ENCODE peak calls at places on chromosomes 7 and 10, in four cellular contexts. H is NCI-H1694, J is GM04504, Q is fibroblast of lung. I is an unnamed sample.

GRCh38 chr7:99404977-99405320 is 3.4 kb downstream of the PDAP1 start:
- DNase-seq in H (no peak), J (no peak), Q (no peak), I (no peak)

GRCh38 chr10:29377333-29377961 is 88.6 kb downstream of the LYZL1 start:
- DNase-seq in H (peak), J (no peak), Q (no peak), I (peak)

GRCh38 chr7:127713758-127714157 is 61.8 kb downstream of the SND1 start:
- DNase-seq in H (peak), J (no peak), Q (no peak), I (no peak)

GRCh38 chr7:142300689-142301088 is 42.8 kb upstream of the PRSS58 start:
- DNase-seq in H (no peak), J (no peak), Q (no peak), I (no peak)

GRCh38 chr10:106504536-106504935 is 660.0 kb downstream of the SORCS1 start:
- DNase-seq in H (no peak), J (peak), Q (no peak), I (no peak)

GRCh38 chr10:111107846-111108245 is 31.0 kb downstream of the ADRA2A start:
- DNase-seq in H (no peak), J (no peak), Q (no peak), I (no peak)

GRCh38 chr7:104328970-104329825 is 795 bp downstream of the LHFPL3 start:
- DNase-seq in H (no peak), J (no peak), Q (no peak), I (no peak)

GRCh38 chr10:79383974-79384606 is 36.8 kb downstream of the PPIF start:
- DNase-seq in H (no peak), J (no peak), Q (no peak), I (no peak)

GRCh38 chr7:128031901-128032604 is 816 bp upstream of the LRRC4 start:
- DNase-seq in H (peak), J (peak), Q (peak), I (peak)

GRCh38 chr7:101628522-101628921 is 574 bp downstream of the MYL10 start:
- DNase-seq in H (no peak), J (no peak), Q (no peak), I (no peak)

GRCh38 chr10:112250555-112250954 is 32.6 kb upstream of the TECTB start:
- DNase-seq in H (no peak), J (no peak), Q (peak), I (peak)

GRCh38 chr7:132402096-132402495 is 174.2 kb downstream of the PLXNA4 start:
- DNase-seq in H (no peak), J (no peak), Q (no peak), I (no peak)

GRCh38 chr7:130069179-130069977 is 956 bp upstream of the KLHDC10 start:
- DNase-seq in H (no peak), J (no peak), Q (no peak), I (no peak)

GRCh38 chr7:142460402-142461117 is 202.7 kb upstream of the PRSS58 start:
- DNase-seq in H (no peak), J (no peak), Q (peak), I (no peak)

GRCh38 chr10:127592586-127592985 is 43.5 kb downstream of the NPS start:
- DNase-seq in H (no peak), J (no peak), Q (no peak), I (no peak)

GRCh38 chr7:123757095-123757494 is 8.3 kb upstream of the WASL start:
- DNase-seq in H (no peak), J (no peak), Q (no peak), I (peak)

GRCh38 chr10:12194752-12195271 is 879 bp downstream of the NUDT5 start:
- DNase-seq in H (no peak), J (peak), Q (peak), I (peak)

GRCh38 chr7:111198255-111198654 is 107.3 kb downstream of the LRRN3 start:
- DNase-seq in H (no peak), J (peak), Q (peak), I (peak)

GRCh38 chr7:155202106-155202871 is 95.4 kb upstream of the INSIG1 start:
- DNase-seq in H (no peak), J (no peak), Q (no peak), I (no peak)

GRCh38 chr7:102860351-102860811 is 52.4 kb upstream of the LRRC17 start:
- DNase-seq in H (no peak), J (peak), Q (peak), I (no peak)

GRCh38 chr7:2132243-2132642 is 100.5 kb downstream of the MAD1L1 start:
- DNase-seq in H (no peak), J (no peak), Q (no peak), I (no peak)

GRCh38 chr10:126229701-126230100 is 158.6 kb downstream of the ADAM12 start:
- DNase-seq in H (no peak), J (no peak), Q (no peak), I (no peak)

GRCh38 chr7:112173214-112173905 is 32.8 kb downstream of the DOCK4 start:
- DNase-seq in H (no peak), J (no peak), Q (no peak), I (no peak)

GRCh38 chr7:12524794-12525386 is 45.6 kb upstream of the SCIN start:
- DNase-seq in H (peak), J (peak), Q (peak), I (peak)

GRCh38 chr7:25580156-25580555 is 351.9 kb upstream of the NPVF start:
- DNase-seq in H (no peak), J (no peak), Q (no peak), I (no peak)

GRCh38 chr7:100632951-100633717 is 8.2 kb downstream of the TFR2 start:
- DNase-seq in H (no peak), J (no peak), Q (peak), I (peak)

GRCh38 chr10:77832243-77832642 is 94.3 kb downstream of the DLG5 start:
- DNase-seq in H (no peak), J (no peak), Q (no peak), I (no peak)